ENCODE peak calls at places on chromosomes 12 and 14, in ten cellular contexts. Q, W, I, V, T, H, J, R, Y and X are unnamed samples.

GRCh38 chr12:107086314-107086713 is 7.0 kb downstream of the CRY1 start:
- DNase-seq in Q (no peak), W (no peak), I (no peak), V (no peak), T (no peak), H (no peak), J (no peak), R (no peak), Y (no peak), X (no peak)

GRCh38 chr12:29428630-29429029 is 47.7 kb upstream of the ERGIC2 start:
- DNase-seq in Q (no peak), W (no peak), I (no peak), V (no peak), T (no peak), H (no peak), J (peak), R (no peak), Y (no peak), X (no peak)

GRCh38 chr12:2886768-2887450 is 3.8 kb upstream of the TULP3 start:
- DNase-seq in Q (no peak), W (no peak), I (no peak), V (no peak), T (no peak), H (no peak), J (no peak), R (no peak), Y (no peak), X (no peak)

GRCh38 chr12:33654313-33654712 is 214.7 kb upstream of the SYT10 start:
- DNase-seq in Q (no peak), W (no peak), I (no peak), V (no peak), T (no peak), H (no peak), J (no peak), R (no peak), Y (no peak), X (no peak)

GRCh38 chr14:90759370-90760054 is 56.7 kb downstream of the TTC7B start:
- DNase-seq in Q (no peak), W (no peak), I (no peak), V (no peak), T (no peak), H (no peak), J (no peak), R (no peak), Y (no peak), X (peak)

GRCh38 chr12:114955414-114956014 is 271.5 kb upstream of the TBX3 start:
- DNase-seq in Q (no peak), W (no peak), I (no peak), V (no peak), T (no peak), H (no peak), J (no peak), R (no peak), Y (no peak), X (no peak)

GRCh38 chr12:56261503-56262230 is 3.5 kb upstream of the ANKRD52 start:
- DNase-seq in Q (no peak), W (peak), I (no peak), V (no peak), T (no peak), H (no peak), J (peak), R (no peak), Y (no peak), X (no peak)

GRCh38 chr14:53581497-53581896 is 375.1 kb downstream of the BMP4 start:
- DNase-seq in Q (no peak), W (no peak), I (no peak), V (no peak), T (no peak), H (no peak), J (no peak), R (no peak), Y (no peak), X (no peak)

GRCh38 chr12:81627336-81628189 is 131.6 kb downstream of the PPFIA2 start:
- DNase-seq in Q (no peak), W (peak), I (no peak), V (no peak), T (no peak), H (no peak), J (peak), R (no peak), Y (peak), X (no peak)

GRCh38 chr14:72595152-72595551 is 298.7 kb downstream of the DPF3 start:
- DNase-seq in Q (no peak), W (no peak), I (no peak), V (no peak), T (no peak), H (no peak), J (no peak), R (no peak), Y (no peak), X (no peak)

GRCh38 chr14:104973215-104974145 is 4.7 kb downstream of the AHNAK2 start:
- DNase-seq in Q (peak), W (peak), I (peak), V (peak), T (peak), H (peak), J (peak), R (peak), Y (no peak), X (peak)

GRCh38 chr12:33484161-33484560 is 44.5 kb upstream of the SYT10 start:
- DNase-seq in Q (no peak), W (no peak), I (no peak), V (no peak), T (no peak), H (no peak), J (no peak), R (no peak), Y (no peak), X (no peak)

GRCh38 chr12:69639400-69640016 is 28.8 kb upstream of the LRRC10 start:
- DNase-seq in Q (peak), W (peak), I (peak), V (no peak), T (no peak), H (peak), J (peak), R (peak), Y (peak), X (no peak)

GRCh38 chr14:98906123-98906995 is 365.6 kb downstream of the BCL11B start:
- DNase-seq in Q (no peak), W (peak), I (no peak), V (peak), T (no peak), H (no peak), J (peak), R (peak), Y (no peak), X (no peak)

GRCh38 chr12:90401185-90401584 is 553.8 kb downstream of the CCER1 start:
- DNase-seq in Q (no peak), W (no peak), I (no peak), V (no peak), T (no peak), H (no peak), J (no peak), R (no peak), Y (no peak), X (no peak)

GRCh38 chr14:74516451-74517155 is 23.0 kb downstream of the ISCA2 start:
- DNase-seq in Q (no peak), W (no peak), I (no peak), V (no peak), T (peak), H (no peak), J (no peak), R (no peak), Y (peak), X (no peak)

GRCh38 chr12:50659260-50659659 is 104.6 kb upstream of the ATF1 start:
- DNase-seq in Q (no peak), W (no peak), I (no peak), V (no peak), T (no peak), H (no peak), J (no peak), R (no peak), Y (no peak), X (no peak)

GRCh38 chr12:31584782-31585181 is 6.2 kb downstream of the DENND5B start:
- DNase-seq in Q (no peak), W (no peak), I (no peak), V (no peak), T (no peak), H (no peak), J (no peak), R (no peak), Y (no peak), X (no peak)

GRCh38 chr14:39419272-39419671 is 13.0 kb downstream of the FBXO33 start:
- DNase-seq in Q (no peak), W (no peak), I (no peak), V (no peak), T (no peak), H (no peak), J (no peak), R (no peak), Y (no peak), X (no peak)
- TF ChIP-seq CTCF in Q (no peak), W (no peak), I (no peak), V (no peak), T (no peak), H (no peak), J (peak), R (no peak), Y (no peak), X (no peak)

DNA sequence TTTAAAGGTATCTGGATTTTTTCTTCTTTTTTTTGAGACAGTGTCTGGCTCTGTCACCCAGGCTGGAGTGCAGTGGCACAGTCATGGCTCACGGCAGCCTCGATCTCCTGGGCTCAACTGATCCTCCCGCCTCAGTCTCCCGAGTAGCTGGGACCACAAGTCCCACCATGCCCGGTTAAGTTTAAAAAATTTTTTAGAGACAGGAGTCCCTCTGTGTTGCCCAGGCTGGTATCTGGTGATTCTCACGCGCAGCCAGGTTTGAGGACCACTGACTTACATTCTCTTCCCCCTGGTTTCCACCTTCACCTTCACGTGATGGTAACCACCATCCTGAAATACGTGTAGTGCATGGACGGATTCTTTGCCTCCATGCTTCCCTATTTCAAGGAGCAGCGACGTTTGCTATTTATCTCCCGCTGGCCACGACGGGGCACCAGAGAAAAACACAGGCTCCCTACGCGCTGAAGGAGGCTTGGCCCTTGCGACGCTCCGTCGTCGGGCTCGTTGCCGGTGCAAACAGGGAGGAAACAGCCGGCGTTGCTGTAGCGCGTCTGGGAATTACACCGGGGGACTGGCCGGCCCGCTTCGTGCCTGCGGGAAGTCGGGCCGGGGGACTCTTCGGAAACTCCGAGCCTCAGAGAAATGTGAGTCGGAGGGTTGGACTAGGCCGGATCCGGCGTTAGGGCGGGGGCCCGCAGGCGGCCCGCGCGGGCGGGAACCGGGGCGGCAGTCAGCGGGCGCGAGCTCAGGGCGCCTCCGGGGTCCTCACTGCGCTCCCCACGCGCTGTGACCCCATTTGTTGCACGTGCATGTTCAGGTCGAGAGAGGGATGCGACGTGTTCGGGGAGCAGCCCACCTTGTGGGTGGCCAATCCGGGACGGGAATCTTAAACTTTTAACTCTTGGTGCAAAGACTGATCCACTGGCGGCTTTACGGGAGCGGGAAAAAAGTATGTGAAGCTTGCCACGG is at the start of gene TCHP:
- DNase-seq in Q (peak), W (peak), I (peak), V (peak), T (peak), H (peak), J (peak), R (peak), Y (peak), X (peak)
- TF ChIP-seq POLR2A in Q (peak), W (peak), I (no peak), V (no peak), T (no peak), H (no peak), J (no peak), R (peak), Y (peak), X (no peak)

DNA sequence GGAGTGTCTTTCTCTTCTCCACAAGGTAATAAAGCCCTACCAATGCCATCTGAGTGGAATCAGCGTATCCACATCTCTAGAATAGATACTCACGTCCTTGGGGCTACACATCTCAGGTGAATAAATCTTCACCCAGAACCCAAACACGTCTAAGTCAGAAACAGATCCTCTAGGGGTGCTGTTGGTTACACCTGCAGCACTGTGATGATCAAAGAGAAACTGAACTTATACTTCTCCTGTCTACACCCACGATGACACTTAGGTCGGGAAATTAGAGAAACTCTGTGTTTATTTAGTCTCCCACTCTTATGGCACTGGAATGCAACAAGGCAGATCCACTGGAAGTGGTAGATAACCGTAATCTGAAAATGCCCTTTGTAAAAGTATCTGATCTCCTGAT is 46.2 kb downstream of the WIF1 start:
- DNase-seq in Q (no peak), W (peak), I (no peak), V (no peak), T (no peak), H (no peak), J (peak), R (no peak), Y (no peak), X (no peak)
- TF ChIP-seq CTCF in Q (no peak), W (no peak), I (no peak), V (no peak), T (no peak), H (no peak), J (peak), R (no peak), Y (no peak), X (no peak)

GRCh38 chr14:47273939-47274338 is 401.5 kb downstream of the MDGA2 start:
- DNase-seq in Q (no peak), W (no peak), I (no peak), V (no peak), T (no peak), H (no peak), J (no peak), R (no peak), Y (no peak), X (no peak)
- TF ChIP-seq POLR2A in Q (no peak), W (no peak), I (no peak), V (no peak), T (no peak), H (no peak), J (no peak), R (no peak), Y (no peak), X (no peak)

GRCh38 chr14:45134051-45134958 is at the start of gene FKBP3:
- DNase-seq in Q (peak), W (peak), I (peak), V (peak), T (peak), H (peak), J (peak), R (peak), Y (peak), X (peak)
- TF ChIP-seq CTCF in Q (no peak), W (peak), I (no peak), V (no peak), T (no peak), H (peak), J (peak), R (no peak), Y (peak), X (peak)

GRCh38 chr12:95336387-95337067 is 118.9 kb downstream of the VEZT start:
- DNase-seq in Q (peak), W (peak), I (peak), V (no peak), T (no peak), H (peak), J (peak), R (peak), Y (peak), X (no peak)
- TF ChIP-seq POLR2A in Q (no peak), W (no peak), I (no peak), V (no peak), T (no peak), H (no peak), J (no peak), R (no peak), Y (no peak), X (no peak)

GRCh38 chr14:61927015-61927414 is 164.8 kb downstream of the SNAPC1 start:
- DNase-seq in Q (no peak), W (no peak), I (no peak), V (no peak), T (no peak), H (no peak), J (no peak), R (no peak), Y (no peak), X (no peak)

GRCh38 chr14:61927521-61927920 is 165.3 kb downstream of the SNAPC1 start:
- DNase-seq in Q (no peak), W (no peak), I (no peak), V (no peak), T (no peak), H (no peak), J (no peak), R (no peak), Y (no peak), X (no peak)

GRCh38 chr14:61923348-61923747 is 161.1 kb downstream of the SNAPC1 start:
- DNase-seq in Q (no peak), W (no peak), I (no peak), V (no peak), T (no peak), H (no peak), J (no peak), R (no peak), Y (no peak), X (no peak)

GRCh38 chr14:61925732-61926445 is 163.7 kb downstream of the SNAPC1 start:
- DNase-seq in Q (no peak), W (no peak), I (no peak), V (no peak), T (no peak), H (no peak), J (no peak), R (no peak), Y (no peak), X (no peak)

GRCh38 chr14:61925043-61925442 is 162.8 kb downstream of the SNAPC1 start:
- DNase-seq in Q (no peak), W (no peak), I (no peak), V (no peak), T (no peak), H (no peak), J (peak), R (no peak), Y (no peak), X (no peak)
- TF ChIP-seq CTCF in Q (no peak), W (peak), I (no peak), V (no peak), T (no peak), H (no peak), J (peak), R (no peak), Y (no peak), X (no peak)

DNA sequence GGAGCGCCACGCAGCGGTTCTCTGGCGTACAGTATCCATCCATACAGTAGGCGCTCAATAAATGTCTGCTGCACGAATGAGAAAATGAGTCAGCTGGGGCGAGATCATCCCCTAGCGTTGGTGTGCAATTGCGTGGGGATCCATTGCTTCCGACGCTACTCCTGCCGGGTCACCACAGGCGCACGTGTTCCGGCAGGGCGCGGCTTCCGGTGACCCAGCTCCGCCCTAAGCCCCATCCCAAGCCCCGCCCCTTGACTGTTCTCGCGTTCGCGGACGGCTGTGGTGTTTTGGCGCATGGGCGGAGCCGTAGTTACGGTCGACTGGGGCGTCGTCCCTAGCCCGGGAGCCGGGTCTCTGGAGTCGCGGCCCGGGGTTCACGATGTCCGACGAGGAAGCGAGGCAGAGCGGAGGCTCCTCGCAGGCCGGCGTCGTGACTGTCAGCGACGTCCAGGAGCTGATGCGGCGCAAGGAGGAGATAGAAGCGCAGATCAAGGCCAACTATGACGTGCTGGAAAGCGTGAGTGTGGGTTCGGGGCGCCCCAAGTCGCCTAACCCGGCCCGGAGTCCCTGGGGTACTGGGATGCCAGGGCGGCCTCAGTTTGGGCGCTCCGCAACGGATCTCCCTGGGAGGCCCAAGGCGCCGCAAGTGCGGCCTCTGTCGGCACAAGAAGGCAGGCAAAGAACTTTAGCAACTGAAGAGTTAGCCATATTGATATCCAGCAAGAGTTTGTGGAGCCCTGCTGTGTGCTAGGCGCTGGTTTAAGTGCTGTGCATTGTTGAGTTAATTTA is at the start of gene PSMD9:
- DNase-seq in Q (peak), W (peak), I (peak), V (peak), T (peak), H (peak), J (peak), R (peak), Y (peak), X (peak)
- TF ChIP-seq POLR2A in Q (peak), W (peak), I (no peak), V (no peak), T (no peak), H (peak), J (peak), R (no peak), Y (peak), X (peak)